ENCODE peak calls at places on chromosomes 6 and 20, in six cellular contexts. I, E, B, G, C and U are unnamed samples.

GRCh38 chr6:137623293-137623692 is 129.1 kb upstream of the OLIG3 start:
- DNase-seq in G (no peak), B (no peak), I (no peak), C (no peak), E (no peak), U (no peak)

GRCh38 chr6:152603911-152604310 is 33.3 kb downstream of the SYNE1 start:
- DNase-seq in C (no peak), B (no peak), E (no peak), G (no peak), I (no peak), U (no peak)

GRCh38 chr20:18672826-18673225 is 85.0 kb downstream of the DTD1 start:
- DNase-seq in B (no peak), E (no peak), I (no peak), C (no peak), G (no peak), U (no peak)

GRCh38 chr6:16327777-16328325 is 89.5 kb downstream of the GMPR start:
- DNase-seq in C (no peak), E (no peak), I (no peak), B (no peak), G (no peak), U (no peak)

GRCh38 chr20:57737349-57737748 is 27.5 kb upstream of the PMEPA1 start:
- DNase-seq in B (no peak), C (no peak), I (no peak), E (no peak), G (no peak), U (no peak)

GRCh38 chr6:135780326-135780725 is 71.2 kb upstream of the PDE7B start:
- DNase-seq in I (no peak), E (no peak), G (no peak), C (no peak), B (no peak), U (no peak)

GRCh38 chr20:25065625-25066338 is 7.8 kb upstream of the ACSS1 start:
- DNase-seq in G (peak; percentile 54), E (peak; percentile 34), B (no peak), I (peak; percentile 78), C (peak; percentile 61), U (no peak)

GRCh38 chr6:16596890-16597331 is 164.3 kb downstream of the ATXN1 start:
- DNase-seq in B (no peak), C (no peak), I (no peak), G (no peak), E (no peak), U (no peak)

GRCh38 chr20:57140416-57140965 is 126.0 kb downstream of the BMP7 start:
- DNase-seq in B (no peak), I (no peak), G (no peak), E (no peak), C (no peak), U (no peak)

GRCh38 chr6:163391983-163392382 is 22.5 kb upstream of the QKI start:
- DNase-seq in B (no peak), G (no peak), C (no peak), E (no peak), I (no peak), U (no peak)

GRCh38 chr20:61655591-61655990 is 403.5 kb downstream of the CDH4 start:
- DNase-seq in G (no peak), C (no peak), I (no peak), E (no peak), B (no peak), U (no peak)

DNA sequence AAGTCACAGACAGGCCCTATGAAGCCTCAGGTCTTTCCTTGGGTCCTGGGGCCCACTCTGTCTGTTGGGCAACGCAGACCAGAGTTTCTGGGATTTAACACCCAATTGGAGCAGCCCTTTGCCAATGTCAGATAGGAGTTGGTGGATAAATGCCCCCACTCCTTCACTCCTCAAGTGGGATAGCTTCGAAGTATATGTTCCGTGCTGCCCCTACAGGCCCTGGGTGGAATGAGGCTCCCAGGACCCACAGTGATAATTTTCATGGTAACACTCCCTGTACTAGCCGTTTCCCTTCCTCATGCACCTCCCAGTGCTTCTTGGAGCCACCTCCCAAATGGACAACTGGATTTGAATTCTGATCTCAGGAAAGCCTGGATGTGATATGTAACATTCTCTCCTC is 145.4 kb downstream of the FOXA2 start:
- DNase-seq in G (no peak), C (no peak), E (no peak), I (no peak), B (no peak), U (no peak)
- TF ChIP-seq CTCF in G (no peak), C (peak; percentile 20), E (no peak), I (peak; percentile 30), B (no peak), U (peak; percentile 37)

DNA sequence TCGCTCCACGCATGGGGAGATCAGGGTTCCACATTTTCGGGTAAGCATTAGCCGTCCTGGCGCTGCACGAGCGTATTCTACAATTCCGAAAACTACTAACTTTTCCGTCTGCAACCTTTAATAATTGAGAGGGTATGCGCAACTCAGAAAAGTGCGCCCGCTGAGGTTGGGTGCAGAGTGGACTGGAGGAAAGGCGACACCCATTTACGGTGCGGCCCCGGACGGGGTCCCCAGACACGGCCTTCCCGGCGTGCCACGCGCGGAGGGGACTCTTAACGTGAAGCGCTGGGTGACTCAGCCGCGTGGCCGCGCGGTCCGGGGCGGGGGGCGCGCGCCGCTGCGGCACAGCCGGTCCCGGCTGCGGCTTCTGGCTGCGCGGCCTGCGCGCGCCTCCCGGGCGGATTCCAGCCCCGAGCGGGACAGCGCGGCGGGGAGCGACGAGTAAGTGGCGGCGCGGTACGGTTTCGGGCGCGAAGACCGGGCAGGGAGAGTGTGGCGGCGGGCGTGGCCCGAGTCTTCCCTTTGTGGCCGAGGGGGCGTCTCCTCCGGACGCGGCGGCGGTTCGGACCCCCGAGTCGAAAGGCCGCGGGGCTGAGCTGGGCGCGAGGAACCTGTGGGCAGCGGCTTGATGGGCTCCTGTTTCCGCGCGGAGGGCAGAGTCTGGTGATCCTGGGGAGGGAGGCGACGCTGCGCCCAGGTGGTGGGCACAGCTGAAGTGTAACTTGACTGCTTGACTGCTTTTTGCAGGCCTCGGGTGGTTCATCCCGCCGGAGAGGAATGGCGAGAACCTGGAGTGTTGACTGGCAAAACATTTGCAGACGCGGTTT is at the start of the genes KCTD20 and PXT1:
- DNase-seq in E (peak; percentile 83), B (peak; percentile 46), C (peak; percentile 88), I (peak; percentile 84), G (peak; percentile 78), U (no peak)
- TF ChIP-seq CTCF in E (no peak), B (no peak), C (no peak), I (no peak), G (no peak), U (no peak)

GRCh38 chr6:44668391-44668930 is 281.0 kb downstream of the CDC5L start:
- DNase-seq in B (no peak), I (no peak), C (no peak), G (no peak), E (no peak), U (no peak)
- TF ChIP-seq CTCF in B (no peak), I (no peak), C (no peak), G (no peak), E (no peak), U (no peak)

DNA sequence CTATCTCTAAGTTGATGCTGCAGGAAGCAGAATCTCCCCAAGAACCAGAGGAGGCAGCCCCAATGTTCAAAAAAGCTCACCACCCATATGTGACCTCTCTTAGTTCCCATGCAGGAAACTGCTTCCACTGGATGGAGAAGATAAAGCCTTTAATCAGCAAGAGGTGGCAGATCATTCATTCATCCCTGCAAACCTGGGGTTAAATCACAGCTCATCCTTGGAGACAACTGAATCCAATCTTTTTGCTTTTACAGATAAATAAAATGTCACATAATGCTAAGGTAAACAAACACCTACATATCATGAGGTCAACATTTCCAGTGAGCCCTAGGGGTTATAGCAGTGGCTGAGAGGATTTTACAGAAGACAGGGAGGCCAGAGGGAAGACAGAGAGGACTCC is 112.7 kb upstream of the CD93 start:
- DNase-seq in C (no peak), G (no peak), I (no peak), B (no peak), E (no peak), U (no peak)
- TF ChIP-seq CTCF in C (no peak), G (no peak), I (no peak), B (no peak), E (no peak), U (no peak)

DNA sequence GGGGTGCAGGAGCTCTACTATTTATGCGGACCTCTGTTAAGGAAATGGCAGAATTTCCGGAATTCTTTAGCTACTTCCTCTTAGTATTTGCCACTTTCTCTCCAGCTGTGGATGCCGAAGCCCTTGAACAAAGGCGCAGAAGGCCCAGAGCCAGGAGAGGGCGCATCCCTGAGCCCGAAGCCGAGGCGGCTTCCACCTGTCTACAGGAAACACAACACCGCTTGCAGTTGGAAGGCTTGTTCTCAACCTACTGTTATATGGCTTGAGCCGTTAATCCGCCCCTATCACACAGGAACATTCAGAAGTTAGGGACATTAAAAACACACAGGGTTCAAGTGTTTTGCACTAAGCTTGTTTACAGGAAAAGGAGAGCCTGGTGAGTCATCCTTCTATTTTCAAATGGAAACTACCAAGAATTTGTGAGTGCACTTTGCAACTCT is 417.1 kb downstream of the BCKDHB start:
- DNase-seq in C (no peak), E (no peak), G (no peak), I (peak; percentile 11), B (no peak), U (no peak)
- TF ChIP-seq CTCF in C (no peak), E (peak; percentile 46), G (no peak), I (no peak), B (no peak), U (peak; percentile 39)

GRCh38 chr20:33263784-33264183 is 19.2 kb upstream of the BPIFB1 start:
- DNase-seq in I (no peak), C (no peak), G (no peak), B (no peak), E (no peak), U (no peak)

GRCh38 chr20:33259371-33259770 is 23.6 kb downstream of the BPIFA1 start:
- DNase-seq in B (no peak), I (no peak), G (no peak), E (no peak), C (no peak), U (no peak)

GRCh38 chr20:33267691-33268090 is 15.3 kb upstream of the BPIFB1 start:
- DNase-seq in E (no peak), G (no peak), I (no peak), B (no peak), C (peak; percentile 83), U (no peak)

GRCh38 chr20:33261465-33261864 is 21.5 kb upstream of the BPIFB1 start:
- DNase-seq in E (no peak), G (no peak), C (peak; percentile 60), B (no peak), I (no peak), U (no peak)

GRCh38 chr20:33262658-33263065 is 20.4 kb upstream of the BPIFB1 start:
- DNase-seq in C (peak; percentile 89), I (peak; percentile 70), B (no peak), G (no peak), E (peak; percentile 52), U (peak; percentile 12)
- TF ChIP-seq CTCF in C (peak; percentile 97), I (peak; percentile 81), B (peak; percentile 70), G (no peak), E (peak; percentile 80), U (peak; percentile 93)